ENCODE peak calls at places on chromosome 5, in ten cellular contexts. J is GM12878; S is upper lobe of left lung; F is psoas muscle; U is RWPE2; H is CD8-positive, alpha-beta T cell; T is HepG2; K is mucosa of descending colon; G is right lobe of liver; C is PC-3. Y is an unnamed sample. For H3K4me1 and H3K36me3, the result is how much of the 10 kb centered on the place peaks cover.

GRCh38 chr5:148687427-148687826 is 33.1 kb upstream of the HTR4 start:
- ATAC-seq in J (peak), S (no peak), U (peak), G (peak), C (peak), H (no peak), K (peak), F (no peak), T (peak), Y (no peak)

GRCh38 chr5:55600536-55601208 is 65.9 kb upstream of the PLPP1 start:
- ATAC-seq in J (peak), F (peak), T (no peak), S (no peak), U (peak), K (peak), H (peak), G (peak), C (no peak), Y (no peak)

GRCh38 chr5:154767537-154767936 is 12.4 kb downstream of the LARP1 start:
- ATAC-seq in U (no peak), S (no peak), F (no peak), H (peak), G (no peak), T (no peak), J (peak), C (no peak), K (no peak), Y (no peak)

GRCh38 chr5:39794511-39794910 is 369.7 kb upstream of the DAB2 start:
- ATAC-seq in U (no peak), S (no peak), F (no peak), C (no peak), T (no peak), G (no peak), H (no peak), K (no peak), J (no peak), Y (no peak)

GRCh38 chr5:76808142-76808691 is 10.6 kb upstream of the F2RL1 start:
- ATAC-seq in C (no peak), U (no peak), F (no peak), S (no peak), H (no peak), K (no peak), J (no peak), G (no peak), T (no peak), Y (no peak)

GRCh38 chr5:130875673-130876072 is 289.4 kb downstream of the HINT1 start:
- ATAC-seq in H (no peak), S (no peak), J (no peak), T (no peak), G (no peak), F (no peak), U (no peak), K (no peak), C (no peak), Y (no peak)

GRCh38 chr5:80376557-80376956 is 31.3 kb upstream of the ZFYVE16 start:
- ATAC-seq in K (no peak), T (no peak), G (no peak), S (no peak), J (no peak), C (no peak), H (no peak), F (no peak), U (no peak), Y (no peak)

GRCh38 chr5:125549322-125549871 is 803.0 kb upstream of the ZNF608 start:
- ATAC-seq in U (no peak), H (no peak), G (no peak), T (no peak), S (no peak), C (no peak), J (no peak), F (no peak), K (peak), Y (no peak)

GRCh38 chr5:96065577-96066385 is 104.1 kb upstream of the ELL2 start:
- ATAC-seq in G (no peak), S (no peak), J (peak), H (no peak), U (no peak), T (peak), F (no peak), K (peak), C (no peak), Y (no peak)

GRCh38 chr5:91277840-91278239 is 105.3 kb downstream of the ARRDC3 start:
- ATAC-seq in G (no peak), C (no peak), K (no peak), T (no peak), U (no peak), J (no peak), H (no peak), S (no peak), F (no peak), Y (no peak)

GRCh38 chr5:74262810-74263209 is 377.7 kb downstream of the ENC1 start:
- ATAC-seq in J (no peak), H (no peak), G (no peak), T (no peak), F (peak), S (no peak), C (no peak), U (no peak), K (no peak), Y (no peak)

GRCh38 chr5:53071738-53072137 is 37.8 kb downstream of the MOCS2 start:
- ATAC-seq in U (no peak), F (no peak), H (no peak), J (no peak), T (no peak), G (no peak), S (no peak), K (no peak), C (no peak), Y (no peak)

GRCh38 chr5:100828071-100828689 is 74.9 kb downstream of the ST8SIA4 start:
- ATAC-seq in T (no peak), C (peak), H (no peak), J (peak), G (peak), K (peak), S (peak), F (no peak), U (no peak), Y (peak)

GRCh38 chr5:80216753-80217596 is 38.9 kb downstream of the SERINC5 start:
- ATAC-seq in S (peak), T (no peak), U (no peak), J (no peak), C (no peak), F (peak), K (peak), G (peak), H (peak), Y (peak)

GRCh38 chr5:149301049-149301743 is 29.5 kb downstream of the AFAP1L1 start:
- ATAC-seq in F (no peak), K (no peak), U (no peak), G (no peak), C (no peak), T (no peak), S (no peak), J (no peak), H (no peak), Y (no peak)

GRCh38 chr5:57598756-57599155 is 116.1 kb upstream of the ACTBL2 start:
- ATAC-seq in K (no peak), U (peak), S (no peak), F (no peak), G (no peak), J (peak), T (no peak), H (no peak), C (peak), Y (no peak)

GRCh38 chr5:65127181-65127901 is 354.4 kb downstream of the ADAMTS6 start:
- ATAC-seq in U (no peak), J (no peak), G (no peak), F (no peak), K (peak), S (peak), H (no peak), T (no peak), C (no peak), Y (peak)

GRCh38 chr5:128062172-128062746 is 21.3 kb upstream of the SLC12A2 start:
- ATAC-seq in T (no peak), G (no peak), H (no peak), C (peak), S (no peak), J (no peak), F (no peak), U (peak), K (peak), Y (no peak)

GRCh38 chr5:168920019-168920813 is 341.0 kb upstream of the PANK3 start:
- ATAC-seq in U (no peak), H (no peak), F (no peak), G (peak), S (peak), J (no peak), C (no peak), K (no peak), T (no peak), Y (no peak)

GRCh38 chr5:36305571-36306326 is 4.0 kb upstream of the RANBP3L start:
- ATAC-seq in K (peak), U (peak), H (no peak), J (peak), F (peak), T (peak), C (peak), S (peak), G (peak), Y (peak)

GRCh38 chr5:127295454-127295853 is 4.9 kb downstream of the MEGF10 start:
- ATAC-seq in J (no peak), H (no peak), F (no peak), T (no peak), U (no peak), C (no peak), K (no peak), S (no peak), G (no peak), Y (no peak)

GRCh38 chr5:43601454-43602260 is 1.3 kb upstream of the NNT start:
- ATAC-seq in J (peak), T (no peak), K (no peak), U (peak), F (peak), C (no peak), S (no peak), G (no peak), H (no peak), Y (no peak)

GRCh38 chr5:138610468-138611294 is 35.5 kb upstream of the HSPA9 start:
- ATAC-seq in T (peak), F (peak), H (peak), U (no peak), S (peak), G (peak), C (no peak), K (no peak), J (peak), Y (peak)

GRCh38 chr5:178590924-178591423 is 781 bp upstream of the COL23A1 start:
- ATAC-seq in H (no peak), U (peak), G (no peak), T (no peak), F (peak), J (no peak), C (no peak), K (no peak), S (no peak), Y (peak)

GRCh38 chr5:854217-854616 is 3.4 kb upstream of the ZDHHC11 start:
- ATAC-seq in F (no peak), S (no peak), C (no peak), T (no peak), K (no peak), U (no peak), G (no peak), J (no peak), H (no peak), Y (no peak)

GRCh38 chr5:170483701-170484458 is 19.9 kb upstream of the KCNIP1 start:
- ATAC-seq in T (no peak), C (no peak), H (no peak), U (peak), F (no peak), J (no peak), G (peak), K (no peak), S (no peak), Y (no peak)

GRCh38 chr5:174903333-174903732 is 179.0 kb downstream of the MSX2 start:
- ATAC-seq in S (no peak), F (no peak), C (no peak), G (no peak), J (no peak), K (no peak), U (no peak), T (peak), H (no peak), Y (no peak)

GRCh38 chr5:74169704-74170103 is 470.8 kb downstream of the ENC1 start:
- ATAC-seq in F (no peak), T (no peak), G (no peak), H (no peak), K (no peak), J (no peak), C (no peak), S (no peak), U (no peak), Y (no peak)

GRCh38 chr5:138705007-138705406 is 48.2 kb upstream of the CTNNA1 start:
- ATAC-seq in H (no peak), F (no peak), T (no peak), G (no peak), K (no peak), C (no peak), S (no peak), U (no peak), J (no peak), Y (no peak)

GRCh38 chr5:58481828-58482227 is 9.4 kb upstream of the GAPT start:
- ATAC-seq in C (no peak), S (no peak), G (no peak), U (no peak), K (no peak), T (no peak), J (no peak), H (no peak), F (no peak), Y (no peak)

GRCh38 chr5:160363122-160363521 is 7.3 kb downstream of the C1QTNF2 start:
- ATAC-seq in J (no peak), S (peak), U (no peak), K (peak), C (no peak), G (no peak), H (no peak), F (no peak), T (no peak), Y (no peak)

GRCh38 chr5:154737667-154738320 is 17.4 kb upstream of the LARP1 start:
- ATAC-seq in J (no peak), F (no peak), H (no peak), T (peak), C (no peak), G (no peak), S (no peak), K (no peak), U (no peak), Y (no peak)

GRCh38 chr5:122054266-122054665 is 23.8 kb downstream of the LOX start:
- ATAC-seq in J (no peak), F (no peak), H (no peak), K (no peak), U (no peak), T (no peak), G (no peak), S (no peak), C (no peak), Y (peak)

GRCh38 chr5:150989695-150990094 is 30.7 kb upstream of the GPX3 start:
- ATAC-seq in T (peak), S (no peak), K (no peak), C (no peak), H (no peak), G (no peak), U (peak), F (peak), J (peak), Y (no peak)

GRCh38 chr5:139038618-139039305 is 159.4 kb downstream of the SIL1 start:
- ATAC-seq in G (peak), K (no peak), C (no peak), J (peak), T (peak), F (no peak), H (no peak), S (no peak), U (no peak), Y (no peak)

GRCh38 chr5:156913719-156914370 is 49.2 kb downstream of the TIMD4 start:
- ATAC-seq in S (no peak), K (peak), C (no peak), U (no peak), G (peak), H (peak), F (no peak), T (no peak), J (peak), Y (no peak)

GRCh38 chr5:177430146-177430951 is 3.9 kb downstream of the GRK6 start:
- ATAC-seq in G (no peak), S (no peak), C (no peak), J (no peak), U (no peak), H (no peak), T (no peak), K (no peak), F (no peak), Y (no peak)
- H3K4me1 ChIP-seq in G (under half), S (half or more), C (under half), J (half or more), U (under half), H (half or more), T (under half), K (under half), F (under half), Y (half or more)

DNA sequence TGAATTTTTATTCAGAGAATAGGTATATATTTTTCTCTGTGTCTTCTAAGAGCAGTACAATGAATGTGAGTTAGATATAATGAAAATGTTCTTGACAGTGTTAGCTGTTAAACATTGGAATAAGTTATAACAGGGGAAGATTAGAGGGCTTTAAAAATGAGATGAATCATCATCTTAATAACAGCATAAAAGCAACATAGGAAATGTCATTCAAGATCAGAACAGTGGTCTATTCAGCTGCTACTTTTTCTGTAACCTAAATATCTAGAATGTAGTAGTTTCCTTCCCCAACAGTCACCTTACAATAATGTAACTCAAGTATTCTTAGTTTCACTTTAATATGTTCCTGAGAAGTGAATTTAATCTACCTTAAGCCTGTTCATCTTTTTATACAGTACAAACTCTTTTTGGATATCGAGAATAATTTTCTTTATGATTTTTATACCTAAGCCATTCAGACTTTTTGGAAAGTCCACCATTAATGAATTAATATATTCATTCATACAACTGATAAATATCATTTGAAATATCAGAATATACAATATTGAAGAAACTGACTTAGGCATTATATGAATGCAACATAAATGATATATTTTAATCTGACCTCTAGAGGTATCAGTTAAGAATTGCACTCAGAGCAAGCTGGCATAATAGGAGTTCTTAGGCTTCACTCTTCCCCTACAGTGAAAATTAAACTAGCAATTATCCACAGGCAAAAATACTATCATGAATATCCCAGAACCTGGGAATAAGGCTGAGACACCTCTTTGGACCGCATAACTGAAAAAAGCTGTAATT is 66.1 kb upstream of the EDIL3 start:
- ATAC-seq in S (no peak), J (peak), T (no peak), G (peak), K (no peak), C (peak), F (no peak), U (peak), H (no peak), Y (no peak)
- H3K36me3 ChIP-seq in S (under half), J (under half), T (under half), G (under half), K (under half), C (under half), F (under half), U (under half), H (under half), Y (under half)

GRCh38 chr5:146754621-146755020 is 123.9 kb downstream of the PPP2R2B start:
- ATAC-seq in J (no peak), S (no peak), U (no peak), F (no peak), G (no peak), C (no peak), H (no peak), K (no peak), T (no peak), Y (no peak)
- H3K4me3 ChIP-seq in J (no peak), S (no peak), U (no peak), F (no peak), G (no peak), C (no peak), H (no peak), K (no peak), T (no peak), Y (no peak)

GRCh38 chr5:82073179-82073578 is 101.4 kb downstream of the ATG10 start:
- ATAC-seq in F (no peak), C (no peak), H (no peak), S (no peak), T (no peak), G (peak), J (peak), U (no peak), K (no peak), Y (no peak)

GRCh38 chr5:82072138-82072537 is 100.3 kb downstream of the ATG10 start:
- ATAC-seq in K (no peak), H (no peak), F (no peak), U (no peak), S (no peak), T (no peak), J (no peak), G (no peak), C (no peak), Y (no peak)

DNA sequence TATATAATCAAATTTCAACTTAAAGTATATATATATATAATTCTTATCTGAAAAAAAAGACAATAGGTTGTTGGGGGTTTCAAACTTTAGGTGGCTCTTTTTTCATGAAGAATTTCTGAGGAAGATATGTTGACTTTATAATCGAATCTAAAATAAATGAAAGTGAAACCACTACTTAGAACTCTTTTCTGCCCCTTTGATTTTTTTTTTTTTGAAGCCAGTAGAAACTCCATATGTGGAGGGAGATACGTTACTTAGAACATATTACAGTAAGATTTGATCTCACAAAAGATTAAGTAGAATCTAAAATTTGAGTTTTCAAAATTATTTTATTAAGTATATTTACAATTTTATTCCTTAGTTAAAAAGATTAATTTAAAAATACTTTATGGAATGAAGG is 96.9 kb downstream of the ATG10 start:
- ATAC-seq in J (no peak), G (no peak), C (no peak), F (no peak), K (no peak), T (no peak), S (no peak), U (no peak), H (peak), Y (no peak)
- H3K4me1 ChIP-seq in J (under half), G (under half), C (under half), F (under half), K (under half), T (under half), S (under half), U (under half), H (under half), Y (under half)

Y was measured in gastroesophageal sphincter.